ENCODE peak calls at places on chromosomes 12 and 14, in six cellular contexts. L is neural progenitor cell; W is HCT116; S is NT2/D1; F is heart right ventricle; Q is CD8-positive, alpha-beta memory T cell. B is an unnamed sample.

GRCh38 chr12:81859521-81859920 is 100.4 kb upstream of the PPFIA2 start:
- DNase-seq in F (no peak), W (no peak), L (no peak), Q (no peak), S (no peak), B (no peak)

GRCh38 chr12:82896979-82897378 is 210.3 kb downstream of the TMTC2 start:
- DNase-seq in W (peak; percentile 8), Q (no peak), S (no peak), F (no peak), L (no peak), B (no peak)

GRCh38 chr12:668092-668481 is 4.8 kb upstream of the NINJ2 start:
- DNase-seq in L (no peak), S (no peak), W (no peak), Q (no peak), F (no peak), B (no peak)

GRCh38 chr14:71181215-71182003 is 274.1 kb downstream of the PCNX1 start:
- DNase-seq in F (no peak), Q (no peak), S (no peak), W (no peak), L (no peak), B (no peak)

GRCh38 chr12:63103489-63104131 is 47.4 kb downstream of the AVPR1A start:
- DNase-seq in F (no peak), W (peak; percentile 16), Q (no peak), L (peak; percentile 43), S (no peak), B (no peak)

GRCh38 chr12:124321040-124321481 is 26.2 kb downstream of the RFLNA start:
- DNase-seq in S (peak; percentile 25), W (no peak), Q (peak; percentile 64), F (peak; percentile 57), L (peak; percentile 58), B (peak; percentile 89)

GRCh38 chr12:110689601-110690430 is 901 bp upstream of the HVCN1 start:
- DNase-seq in S (no peak), Q (peak; percentile 66), F (peak; percentile 31), L (peak; percentile 7), W (no peak), B (peak; percentile 45)

GRCh38 chr12:109963743-109964429 is 32.3 kb downstream of the GIT2 start:
- DNase-seq in L (no peak), W (no peak), Q (no peak), S (no peak), F (peak; percentile 14), B (peak; percentile 72)

GRCh38 chr14:63273717-63274673 is 44.7 kb downstream of the GPHB5 start:
- DNase-seq in L (no peak), W (no peak), S (no peak), F (peak; percentile 62), Q (no peak), B (peak; percentile 61)

GRCh38 chr14:76781648-76782051 is 20.4 kb downstream of the VASH1 start:
- DNase-seq in F (no peak), S (no peak), L (no peak), W (no peak), Q (no peak), B (peak; percentile 44)

GRCh38 chr14:33950320-33951182 is at the start of gene EGLN3:
- DNase-seq in L (peak; percentile 96), W (peak; percentile 68), S (peak; percentile 75), Q (peak; percentile 49), F (peak; percentile 90), B (peak; percentile 96)

GRCh38 chr12:93167841-93168492 is 209.8 kb upstream of the NUDT4 start:
- DNase-seq in L (peak; percentile 84), F (no peak), S (peak; percentile 74), W (no peak), Q (no peak), B (no peak)

GRCh38 chr12:131039551-131039950 is 85.8 kb downstream of the ADGRD1 start:
- DNase-seq in L (no peak), W (no peak), Q (no peak), S (no peak), F (no peak), B (peak; percentile 30)

GRCh38 chr14:99518441-99519346 is 37.5 kb downstream of the CCNK start:
- DNase-seq in L (peak; percentile 71), W (peak; percentile 23), F (peak; percentile 59), Q (peak; percentile 85), S (no peak), B (peak; percentile 89)

GRCh38 chr12:21774358-21775129 is at the start of gene KCNJ8:
- DNase-seq in S (peak; percentile 91), W (no peak), Q (no peak), L (peak; percentile 81), F (peak; percentile 92), B (peak; percentile 95)

GRCh38 chr14:21455592-21455911 is 371 bp downstream of the CHD8 start:
- DNase-seq in W (no peak), F (no peak), L (no peak), S (no peak), Q (no peak), B (no peak)

GRCh38 chr12:71392521-71393145 is 47.0 kb upstream of the LGR5 start:
- DNase-seq in F (peak; percentile 5), S (peak; percentile 68), W (peak; percentile 72), L (peak; percentile 74), Q (no peak), B (no peak)

GRCh38 chr12:122021193-122021821 is 377 bp upstream of the BCL7A start:
- DNase-seq in L (peak; percentile 70), S (no peak), F (no peak), Q (no peak), W (no peak), B (peak; percentile 75)

GRCh38 chr12:120064054-120064940 is 52.3 kb downstream of the RAB35 start:
- DNase-seq in S (no peak), L (no peak), F (no peak), W (no peak), Q (no peak), B (no peak)

GRCh38 chr12:6536894-6537579 is 2.7 kb downstream of the GAPDH start:
- DNase-seq in L (no peak), S (no peak), F (no peak), W (no peak), Q (no peak), B (no peak)

GRCh38 chr12:104455594-104456416 is 943 bp upstream of the CHST11 start:
- DNase-seq in W (no peak), F (no peak), Q (no peak), S (no peak), L (no peak), B (no peak)

GRCh38 chr14:61558271-61558670 is 137.0 kb upstream of the HIF1A start:
- DNase-seq in F (no peak), L (no peak), S (no peak), W (no peak), Q (no peak), B (no peak)

GRCh38 chr14:71388862-71389261 is 481.6 kb downstream of the PCNX1 start:
- DNase-seq in Q (no peak), S (no peak), F (no peak), W (no peak), L (no peak), B (no peak)

GRCh38 chr12:109894939-109895338 is 5.1 kb upstream of the TCHP start:
- DNase-seq in S (no peak), Q (no peak), W (no peak), L (no peak), F (no peak), B (no peak)

GRCh38 chr12:72647139-72647538 is 375.0 kb downstream of the TRHDE start:
- DNase-seq in L (no peak), S (no peak), Q (no peak), F (no peak), W (no peak), B (no peak)

GRCh38 chr12:45975506-45975905 is 14.9 kb downstream of the SCAF11 start:
- DNase-seq in Q (no peak), W (no peak), S (no peak), F (no peak), L (no peak), B (no peak)

GRCh38 chr14:59229653-59230406 is 41.4 kb downstream of the DAAM1 start:
- DNase-seq in L (no peak), Q (no peak), F (no peak), S (no peak), W (no peak), B (no peak)

GRCh38 chr12:76545486-76545885 is 14.1 kb downstream of the OSBPL8 start:
- DNase-seq in S (no peak), L (no peak), F (no peak), W (no peak), Q (no peak), B (no peak)
- H3K27me3 ChIP-seq in S (no peaks in the 10 kb centered on the region), L (no peaks in the 10 kb centered on the region), F (no peaks in the 10 kb centered on the region), W (no peaks in the 10 kb centered on the region), Q (no peaks in the 10 kb centered on the region), B (no peaks in the 10 kb centered on the region)

GRCh38 chr14:43790681-43791080 is 716.4 kb downstream of the FSCB start:
- DNase-seq in L (no peak), Q (no peak), S (no peak), W (no peak), F (no peak), B (no peak)

GRCh38 chr14:43789458-43789857 is 717.6 kb downstream of the FSCB start:
- DNase-seq in L (no peak), Q (no peak), F (no peak), S (no peak), W (no peak), B (no peak)

GRCh38 chr14:43786066-43786762 is 720.9 kb downstream of the FSCB start:
- DNase-seq in S (no peak), F (peak; percentile 15), W (no peak), L (no peak), Q (no peak), B (no peak)
- H3K4me1 ChIP-seq in S (no peaks in the 10 kb centered on the region), F (no peaks in the 10 kb centered on the region), W (no peaks in the 10 kb centered on the region), L (no peaks in the 10 kb centered on the region), Q (no peaks in the 10 kb centered on the region), B (no peaks in the 10 kb centered on the region)

GRCh38 chr12:84955298-84955697 is 42.7 kb upstream of the SLC6A15 start:
- DNase-seq in S (no peak), W (no peak), L (no peak), Q (no peak), F (no peak), B (no peak)

GRCh38 chr12:84964048-84964447 is 51.4 kb upstream of the SLC6A15 start:
- DNase-seq in L (no peak), F (no peak), W (no peak), Q (no peak), S (no peak), B (no peak)

GRCh38 chr12:84960918-84961317 is 48.3 kb upstream of the SLC6A15 start:
- DNase-seq in W (no peak), S (no peak), L (no peak), F (no peak), Q (no peak), B (no peak)
- H3K27me3 ChIP-seq in W (no peaks in the 10 kb centered on the region), S (no peaks in the 10 kb centered on the region), L (no peaks in the 10 kb centered on the region), F (no peaks in the 10 kb centered on the region), Q (no peaks in the 10 kb centered on the region), B (no peaks in the 10 kb centered on the region)

GRCh38 chr12:69054343-69055056 is 121.5 kb upstream of the CPM start:
- DNase-seq in S (no peak), F (no peak), L (no peak), Q (no peak), W (no peak), B (no peak)

GRCh38 chr12:69055280-69055679 is 122.3 kb upstream of the CPM start:
- DNase-seq in L (no peak), S (no peak), F (no peak), Q (no peak), W (no peak), B (no peak)

GRCh38 chr12:69057742-69058141 is 124.8 kb upstream of the CPM start:
- DNase-seq in L (no peak), Q (no peak), S (no peak), W (no peak), F (no peak), B (peak; percentile 28)

GRCh38 chr12:69055706-69056105 is 122.7 kb upstream of the CPM start:
- DNase-seq in F (no peak), L (no peak), W (no peak), Q (no peak), S (no peak), B (no peak)

GRCh38 chr12:69056743-69057515 is 124.0 kb upstream of the CPM start:
- DNase-seq in W (no peak), Q (no peak), S (no peak), F (no peak), L (no peak), B (no peak)
- H3K4me1 ChIP-seq in W (peaks cover 48% of the 10 kb centered on the region), Q (no peaks in the 10 kb centered on the region), S (no peaks in the 10 kb centered on the region), F (no peaks in the 10 kb centered on the region), L (no peaks in the 10 kb centered on the region), B (no peaks in the 10 kb centered on the region)

B was measured in right cardiac atrium.